ENCODE peak calls at places on chromosome 15, in nine cellular contexts. D is osteoblast, R is type B pancreatic cell, X is WTC11, M is AG10803, U is spleen, S is AG09309, H is stomach, I is fibroblast of lung. Z is an unnamed sample.

GRCh38 chr15:52139599-52140462 is 27.3 kb upstream of the BCL2L10 start:
- DNase-seq in M (peak), D (peak), X (peak), S (no peak), R (no peak), H (peak), U (peak), I (peak), Z (peak)

GRCh38 chr15:70974004-70974832 is 81.6 kb downstream of the LRRC49 start:
- DNase-seq in S (peak), I (peak), H (no peak), D (peak), M (peak), X (no peak), R (no peak), U (no peak), Z (no peak)

GRCh38 chr15:26686547-26687187 is 86.2 kb downstream of the GABRB3 start:
- DNase-seq in I (no peak), H (no peak), D (no peak), R (no peak), U (no peak), M (no peak), X (no peak), S (no peak), Z (no peak)

GRCh38 chr15:87142096-87142495 is 1062.4 kb downstream of the AGBL1 start:
- DNase-seq in I (no peak), S (no peak), X (no peak), D (no peak), R (no peak), H (no peak), U (no peak), M (peak), Z (no peak)

GRCh38 chr15:70196314-70197291 is 98.9 kb upstream of the TLE3 start:
- DNase-seq in X (peak), U (no peak), I (peak), S (peak), H (peak), D (peak), R (no peak), M (peak), Z (no peak)

GRCh38 chr15:42491540-42492225 is 742 bp upstream of the ZNF106 start:
- DNase-seq in R (no peak), U (no peak), D (peak), H (no peak), X (no peak), M (peak), S (no peak), I (peak), Z (no peak)

GRCh38 chr15:65177901-65178300 is 7.2 kb downstream of the CLPX start:
- DNase-seq in I (no peak), S (no peak), D (no peak), U (no peak), H (no peak), X (no peak), M (no peak), R (no peak), Z (no peak)

GRCh38 chr15:68387288-68388143 is 44.4 kb downstream of the ITGA11 start:
- DNase-seq in S (no peak), I (no peak), X (peak), D (no peak), H (peak), U (peak), R (peak), M (no peak), Z (no peak)

GRCh38 chr15:63950911-63951481 is 95.3 kb downstream of the DAPK2 start:
- DNase-seq in I (peak), X (no peak), H (no peak), S (peak), U (no peak), R (no peak), D (peak), M (peak), Z (no peak)

GRCh38 chr15:63915888-63916731 is 82.4 kb upstream of the HERC1 start:
- DNase-seq in U (peak), X (peak), H (no peak), S (no peak), M (peak), I (peak), R (no peak), D (peak), Z (no peak)

GRCh38 chr15:38992541-38993334 is 428.1 kb upstream of the RASGRP1 start:
- DNase-seq in X (no peak), M (no peak), I (peak), D (no peak), H (no peak), S (no peak), U (no peak), R (no peak), Z (no peak)

GRCh38 chr15:76353903-76354302 is 17.3 kb downstream of the ISL2 start:
- DNase-seq in D (no peak), R (no peak), S (no peak), M (no peak), H (no peak), I (no peak), U (no peak), X (no peak), Z (no peak)

GRCh38 chr15:87461621-87462020 is 794.9 kb downstream of the NTRK3 start:
- DNase-seq in M (peak), R (no peak), I (no peak), X (no peak), H (no peak), D (no peak), S (peak), U (no peak), Z (no peak)

GRCh38 chr15:94670436-94671034 is 439.2 kb downstream of the MCTP2 start:
- DNase-seq in M (peak), X (no peak), U (no peak), D (no peak), R (no peak), H (no peak), I (peak), S (peak), Z (no peak)

GRCh38 chr15:78177447-78177873 is 28.3 kb downstream of the IDH3A start:
- DNase-seq in U (peak), D (peak), S (no peak), I (peak), R (peak), H (peak), X (peak), M (no peak), Z (peak)

GRCh38 chr15:85980946-85981345 is 98.7 kb upstream of the AGBL1 start:
- DNase-seq in I (no peak), M (no peak), S (no peak), H (no peak), D (no peak), X (no peak), R (no peak), U (no peak), Z (no peak)

GRCh38 chr15:70088427-70088826 is 9.3 kb downstream of the TLE3 start:
- DNase-seq in S (no peak), U (no peak), X (no peak), D (peak), R (no peak), M (no peak), H (no peak), I (no peak), Z (no peak)

GRCh38 chr15:85464471-85464870 is 84.1 kb downstream of the AKAP13 start:
- DNase-seq in I (no peak), M (no peak), H (no peak), R (no peak), S (no peak), U (no peak), X (no peak), D (no peak), Z (no peak)

GRCh38 chr15:63939531-63940130 is 105.9 kb upstream of the HERC1 start:
- DNase-seq in H (peak), S (peak), M (peak), R (no peak), U (no peak), I (peak), D (peak), X (no peak), Z (no peak)

GRCh38 chr15:26891448-26891881 is 24.6 kb downstream of the GABRA5 start:
- DNase-seq in D (peak), S (peak), M (peak), R (peak), X (peak), H (peak), I (peak), U (no peak), Z (peak)

GRCh38 chr15:22956980-22957264 is 23.2 kb downstream of the CYFIP1 start:
- DNase-seq in X (no peak), H (no peak), R (no peak), S (no peak), D (no peak), U (peak), I (no peak), M (no peak), Z (no peak)

GRCh38 chr15:56464893-56465520 is at the start of gene MNS1:
- DNase-seq in D (peak), S (peak), X (peak), I (peak), R (peak), U (peak), H (peak), M (peak), Z (peak)

GRCh38 chr15:86743283-86743903 is 663.7 kb downstream of the AGBL1 start:
- DNase-seq in X (peak), R (no peak), H (peak), S (no peak), D (no peak), U (no peak), I (no peak), M (no peak), Z (peak)

GRCh38 chr15:74431645-74432044 is 2.1 kb downstream of the SEMA7A start:
- DNase-seq in M (no peak), I (no peak), H (no peak), D (peak), R (no peak), S (no peak), X (no peak), U (no peak), Z (no peak)

GRCh38 chr15:28120359-28120640 is 21.2 kb upstream of the OCA2 start:
- DNase-seq in X (no peak), U (no peak), R (no peak), D (no peak), M (no peak), I (no peak), S (no peak), H (no peak), Z (no peak)

GRCh38 chr15:101532865-101533264 is 43.4 kb upstream of the PCSK6 start:
- DNase-seq in H (no peak), I (no peak), R (no peak), U (no peak), S (no peak), M (no peak), D (peak), X (no peak), Z (no peak)

GRCh38 chr15:33844597-33844996 is 123.7 kb upstream of the CHRM5 start:
- DNase-seq in H (no peak), X (no peak), M (no peak), I (no peak), D (no peak), S (no peak), R (no peak), U (no peak), Z (no peak)

GRCh38 chr15:74430510-74430951 is 3.2 kb downstream of the SEMA7A start:
- DNase-seq in H (no peak), U (no peak), S (no peak), R (no peak), X (no peak), M (no peak), D (no peak), I (no peak), Z (no peak)

GRCh38 chr15:47983533-47983932 is 137.3 kb upstream of the SLC24A5 start:
- DNase-seq in S (no peak), U (no peak), D (no peak), H (no peak), I (peak), M (no peak), R (no peak), X (no peak), Z (no peak)

GRCh38 chr15:101578443-101578894 is 73.7 kb downstream of the TM2D3 start:
- DNase-seq in D (no peak), I (no peak), S (no peak), H (peak), R (no peak), M (peak), X (peak), U (no peak), Z (peak)

GRCh38 chr15:55221090-55222011 is 24.6 kb upstream of the RSL24D1 start:
- DNase-seq in M (peak), S (peak), I (peak), R (no peak), U (no peak), X (no peak), D (peak), H (no peak), Z (no peak)

GRCh38 chr15:37865687-37866086 is 68.8 kb upstream of the TMCO5A start:
- DNase-seq in I (no peak), U (no peak), M (no peak), R (no peak), S (no peak), H (no peak), X (no peak), D (no peak), Z (no peak)

GRCh38 chr15:101621961-101622360 is 30.2 kb downstream of the TM2D3 start:
- DNase-seq in X (no peak), D (peak), R (no peak), H (no peak), S (no peak), U (no peak), M (no peak), I (no peak), Z (no peak)

GRCh38 chr15:23570466-23570865 is 5.0 kb downstream of the MKRN3 start:
- DNase-seq in U (no peak), M (no peak), S (no peak), X (no peak), I (no peak), R (no peak), H (no peak), D (no peak), Z (peak)

GRCh38 chr15:51100785-51101489 is 6.2 kb upstream of the TNFAIP8L3 start:
- DNase-seq in R (no peak), H (no peak), D (no peak), S (no peak), M (no peak), X (no peak), I (no peak), U (no peak), Z (no peak)

GRCh38 chr15:25345943-25346342 is 92.9 kb downstream of the UBE3A start:
- DNase-seq in H (no peak), S (no peak), D (no peak), I (peak), U (no peak), R (no peak), M (peak), X (peak), Z (no peak)

GRCh38 chr15:66929843-66930242 is 135.6 kb upstream of the SMAD3 start:
- DNase-seq in X (no peak), M (no peak), I (no peak), S (no peak), D (no peak), H (no peak), U (no peak), R (no peak), Z (no peak)

GRCh38 chr15:66927326-66928077 is 137.9 kb upstream of the SMAD3 start:
- DNase-seq in I (no peak), M (no peak), R (no peak), X (no peak), D (no peak), H (no peak), U (no peak), S (no peak), Z (no peak)

GRCh38 chr15:66928101-66928500 is 137.3 kb upstream of the SMAD3 start:
- DNase-seq in U (no peak), H (no peak), S (no peak), X (no peak), R (no peak), I (no peak), M (no peak), D (no peak), Z (no peak)

GRCh38 chr15:66925721-66926120 is 139.7 kb upstream of the SMAD3 start:
- DNase-seq in I (no peak), U (no peak), X (no peak), H (no peak), R (no peak), M (no peak), D (no peak), S (no peak), Z (no peak)

GRCh38 chr15:66928784-66929183 is 136.6 kb upstream of the SMAD3 start:
- DNase-seq in H (no peak), M (no peak), R (no peak), S (no peak), U (no peak), X (no peak), D (no peak), I (no peak), Z (no peak)
- TF ChIP-seq CTCF in H (no peak), M (no peak), R (no peak), S (no peak), U (no peak), X (no peak), D (no peak), I (no peak), Z (no peak)

DNA sequence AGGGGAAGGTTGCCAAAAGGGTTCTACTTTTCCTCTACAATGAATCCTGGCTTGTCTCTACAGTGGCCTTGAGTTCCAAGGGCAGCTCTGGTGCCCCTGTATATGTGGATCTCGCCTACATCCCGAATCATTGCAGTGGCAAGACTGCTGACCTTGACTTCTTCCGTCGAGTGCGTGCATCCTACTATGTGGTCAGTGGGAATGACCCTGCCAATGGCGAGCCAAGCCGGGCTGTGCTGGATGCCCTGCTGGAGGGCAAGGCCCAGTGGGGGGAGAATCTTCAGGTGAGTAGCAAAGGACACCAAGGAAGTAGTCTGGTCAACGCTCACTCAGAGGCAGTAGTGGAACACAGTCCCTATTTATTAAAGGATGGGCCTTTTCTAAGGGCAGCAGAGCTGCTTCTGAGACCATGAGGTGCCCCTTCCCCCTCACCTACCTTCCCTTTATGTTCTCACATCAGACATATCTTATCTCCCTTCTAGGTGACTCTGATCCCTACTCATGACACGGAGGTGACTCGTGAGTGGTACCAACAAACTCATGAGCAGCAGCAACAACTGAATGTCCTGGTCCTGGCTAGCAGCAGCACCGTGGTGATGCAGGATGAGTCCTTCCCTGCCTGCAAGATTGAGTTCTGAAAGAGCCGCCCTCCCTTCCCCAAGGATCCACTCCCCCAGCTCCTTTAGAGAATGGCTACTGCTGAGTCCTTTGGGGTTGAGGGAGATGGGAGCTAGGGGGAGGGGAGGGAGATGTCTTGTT is 12.4 kb downstream of the MAP1A start:
- DNase-seq in S (no peak), I (no peak), U (peak), R (no peak), X (no peak), H (no peak), D (peak), M (no peak), Z (no peak)
- TF ChIP-seq CTCF in S (no peak), I (no peak), U (no peak), R (no peak), X (no peak), H (no peak), D (no peak), M (no peak), Z (no peak)

DNA sequence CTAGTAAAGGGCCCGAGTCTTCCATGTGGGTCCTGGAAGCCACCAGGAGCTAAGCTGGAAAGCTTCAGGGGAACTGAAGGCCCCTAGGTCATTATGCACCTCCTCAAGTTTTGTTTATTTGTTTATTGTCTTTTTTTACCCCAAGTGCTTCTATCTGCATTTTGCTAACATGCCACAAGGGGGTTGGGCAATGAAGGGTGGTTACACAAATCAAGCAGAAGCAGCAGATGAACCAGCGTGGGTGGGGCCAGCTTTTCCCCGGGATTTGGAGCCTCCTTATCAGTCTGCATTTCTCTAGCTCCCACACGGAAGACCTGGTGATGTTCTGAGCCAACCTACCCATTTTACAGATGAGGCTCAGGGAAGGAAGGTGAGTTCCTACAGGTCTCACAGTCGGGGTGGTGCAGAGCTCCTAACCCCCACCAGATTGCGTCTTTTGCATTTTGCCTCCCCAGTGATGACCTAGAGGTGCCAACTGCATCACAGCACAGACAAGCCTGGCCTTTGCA is 16.8 kb downstream of the TMC3 start:
- DNase-seq in U (no peak), H (no peak), S (no peak), I (no peak), X (no peak), D (no peak), R (no peak), M (no peak), Z (no peak)
- TF ChIP-seq CTCF in U (no peak), H (no peak), S (no peak), I (no peak), X (no peak), D (no peak), R (no peak), M (peak), Z (no peak)

GRCh38 chr15:57751177-57751800 is 44.8 kb downstream of the POLR2M start:
- DNase-seq in U (no peak), H (no peak), M (peak), X (no peak), D (peak), R (no peak), I (peak), S (no peak), Z (no peak)
- TF ChIP-seq CTCF in U (peak), H (no peak), M (peak), X (no peak), D (peak), R (peak), I (peak), S (peak), Z (peak)

Z was measured in neural crest cell.